ENCODE peak calls at places on chromosomes 6 and 20, in four cellular contexts. T is SK-N-SH, H is K562, V is HepG2. I is an unnamed sample. For H3K4me1, the result is how much of the 10 kb centered on the place peaks cover.

GRCh38 chr6:42745083-42745637 is 743 bp downstream of the TBCC start:
- DNase-seq in T (peak), V (peak), H (peak), I (no peak)

GRCh38 chr20:4243071-4243470 is 227.7 kb upstream of the RNF24 start:
- DNase-seq in H (peak), V (no peak), T (no peak), I (no peak)

GRCh38 chr6:39929733-39930461 is 4.4 kb downstream of the MOCS1 start:
- DNase-seq in H (no peak), T (no peak), V (peak), I (no peak)

GRCh38 chr6:168265827-168266815 is 53.5 kb downstream of the DACT2 start:
- DNase-seq in T (no peak), H (no peak), V (peak), I (no peak)

GRCh38 chr20:4699957-4700356 is 21.8 kb upstream of the PRND start:
- DNase-seq in T (no peak), H (no peak), V (no peak), I (no peak)

GRCh38 chr6:147322299-147323162 is 118.3 kb downstream of the STXBP5 start:
- DNase-seq in T (no peak), H (no peak), V (no peak), I (peak)

GRCh38 chr6:168188974-168189678 is 110.1 kb upstream of the FRMD1 start:
- DNase-seq in V (no peak), T (no peak), H (no peak), I (no peak)

GRCh38 chr6:160967833-160968232 is 23.7 kb upstream of the MAP3K4 start:
- DNase-seq in T (no peak), V (no peak), H (no peak), I (no peak)

GRCh38 chr6:22367331-22367730 is 70.5 kb upstream of the PRL start:
- DNase-seq in T (no peak), V (no peak), H (no peak), I (no peak)

GRCh38 chr6:12010635-12011275 is 1.4 kb upstream of the HIVEP1 start:
- DNase-seq in T (peak), H (peak), V (no peak), I (no peak)

GRCh38 chr6:94071835-94072234 is 652.5 kb upstream of the EPHA7 start:
- DNase-seq in V (no peak), T (no peak), H (no peak), I (no peak)

GRCh38 chr6:85715797-85716196 is 73.1 kb upstream of the SYNCRIP start:
- DNase-seq in H (no peak), V (no peak), T (no peak), I (no peak)

GRCh38 chr6:142011775-142012174 is 121.0 kb upstream of the GJE1 start:
- DNase-seq in H (no peak), T (no peak), V (no peak), I (no peak)

GRCh38 chr6:47169785-47170685 is 127.9 kb upstream of the ADGRF1 start:
- DNase-seq in V (no peak), T (no peak), H (no peak), I (no peak)

GRCh38 chr6:12585497-12585958 is 131.0 kb upstream of the PHACTR1 start:
- DNase-seq in V (no peak), H (no peak), T (no peak), I (no peak)

GRCh38 chr6:167512926-167513325 is 188.0 kb downstream of the TTLL2 start:
- DNase-seq in T (no peak), V (no peak), H (no peak), I (no peak)

GRCh38 chr6:41469951-41470340 is 76.2 kb upstream of the FOXP4 start:
- DNase-seq in H (no peak), V (no peak), T (no peak), I (no peak)

GRCh38 chr6:3919130-3919628 is 70.0 kb downstream of the FAM50B start:
- DNase-seq in V (no peak), T (no peak), H (no peak), I (no peak)

GRCh38 chr6:38554700-38555413 is 84.9 kb downstream of the BTBD9 start:
- DNase-seq in T (no peak), V (no peak), H (no peak), I (no peak)

GRCh38 chr6:152054441-152054840 is 247.0 kb downstream of the ESR1 start:
- DNase-seq in V (peak), H (no peak), T (no peak), I (no peak)

GRCh38 chr6:159080217-159080976 is 35.6 kb upstream of the TAGAP start:
- DNase-seq in H (no peak), V (no peak), T (no peak), I (no peak)
- H3K4me1 ChIP-seq in H (under half), V (under half), T (under half), I (under half)

GRCh38 chr6:90080876-90081464 is 186.7 kb downstream of the GJA10 start:
- DNase-seq in V (no peak), H (no peak), T (no peak), I (peak)
- TF ChIP-seq TAF1 in V (no peak), H (no peak), T (no peak), I (no peak)

GRCh38 chr20:53702617-53703016 is 109.0 kb upstream of the ZNF217 start:
- DNase-seq in H (no peak), V (no peak), T (no peak), I (no peak)
- TF ChIP-seq MXI1 in H (no peak), V (no peak), T (no peak), I (no peak)

GRCh38 chr20:62918830-62919229 is 7.5 kb downstream of the DIDO1 start:
- DNase-seq in H (no peak), V (no peak), T (no peak), I (no peak)

GRCh38 chr20:62920039-62920645 is 6.2 kb downstream of the DIDO1 start:
- DNase-seq in H (no peak), V (no peak), T (no peak), I (no peak)

GRCh38 chr20:62917720-62918119 is 8.6 kb downstream of the DIDO1 start:
- DNase-seq in T (no peak), V (no peak), H (no peak), I (no peak)

GRCh38 chr20:62916703-62917476 is 9.4 kb downstream of the DIDO1 start:
- DNase-seq in T (no peak), V (peak), H (no peak), I (no peak)

GRCh38 chr20:62918137-62918536 is 8.2 kb downstream of the DIDO1 start:
- DNase-seq in V (no peak), T (no peak), H (no peak), I (no peak)
- H3K4me1 ChIP-seq in V (half or more), T (under half), H (under half), I (half or more)

GRCh38 chr20:8393356-8393755 is 261.3 kb downstream of the PLCB1 start:
- DNase-seq in H (no peak), V (peak), T (no peak), I (no peak)

GRCh38 chr20:8398289-8399051 is 266.4 kb downstream of the PLCB1 start:
- DNase-seq in V (no peak), T (no peak), H (no peak), I (no peak)

GRCh38 chr20:8390500-8390899 is 258.4 kb downstream of the PLCB1 start:
- DNase-seq in H (no peak), T (no peak), V (no peak), I (no peak)

GRCh38 chr20:8389381-8390368 is 257.6 kb downstream of the PLCB1 start:
- DNase-seq in T (peak), V (peak), H (peak), I (no peak)

DNA sequence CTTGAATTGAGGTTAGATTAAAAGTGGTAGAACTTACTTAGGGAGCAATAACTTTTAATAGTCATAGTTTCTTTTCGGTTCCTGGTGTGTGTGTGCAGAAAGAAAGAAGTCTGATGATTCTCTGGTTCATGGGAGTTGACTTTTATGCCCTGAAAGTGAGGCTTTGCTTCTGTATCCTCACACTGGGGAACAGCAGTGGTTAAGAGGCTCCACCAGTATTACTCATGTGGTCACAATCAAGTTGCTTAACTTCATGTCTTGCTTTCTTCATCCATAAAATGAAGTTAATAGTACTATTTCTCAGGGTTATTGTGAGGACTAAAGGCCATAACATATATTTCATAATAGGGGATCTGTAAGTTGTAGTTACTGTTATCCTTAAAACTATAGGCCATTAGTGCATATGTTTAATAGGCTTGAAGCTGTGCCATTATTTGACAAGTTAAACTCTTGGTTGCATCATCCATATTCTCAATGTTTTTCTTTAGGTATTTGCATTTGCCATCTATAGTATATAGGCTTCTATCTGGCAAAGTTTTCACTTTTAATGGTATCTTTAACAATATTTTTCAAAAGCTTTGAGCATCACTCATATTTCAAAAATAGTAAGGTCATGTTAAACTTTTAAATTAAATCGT is 262.4 kb downstream of the PLCB1 start:
- DNase-seq in T (no peak), V (no peak), H (no peak), I (peak)
- TF ChIP-seq TAF1 in T (no peak), V (no peak), H (no peak), I (no peak)

GRCh38 chr20:51185277-51185676 is 162.4 kb upstream of the KCNG1 start:
- DNase-seq in H (peak), V (no peak), T (no peak), I (no peak)
- TF ChIP-seq MXI1 in H (no peak), V (no peak), T (no peak), I (no peak)